ENCODE peak calls at places on chromosomes 1 and 21, in six cellular contexts. W is CD8-positive, alpha-beta T cell; D is left ventricle myocardium inferior; E is thoracic aorta; Q is body of pancreas; O is ovary. J is an unnamed sample. For H3K4me1, the result is how much of the 10 kb centered on the place peaks cover.

GRCh38 chr1:67711150-67711849 is 26.3 kb downstream of the GADD45A start:
- DNase-seq in W (no peak), D (no peak), E (no peak), Q (no peak), O (no peak), J (no peak)

GRCh38 chr1:231964241-231964640 is 337.7 kb downstream of the DISC1 start:
- DNase-seq in W (no peak), D (no peak), E (no peak), Q (no peak), O (no peak), J (no peak)

GRCh38 chr1:96721053-96721381 is 567 bp upstream of the PTBP2 start:
- DNase-seq in W (no peak), D (no peak), E (no peak), Q (no peak), O (no peak), J (no peak)

GRCh38 chr1:26897351-26897750 is 2.9 kb downstream of the GPATCH3 start:
- DNase-seq in W (no peak), D (no peak), E (no peak), Q (no peak), O (no peak), J (no peak)

GRCh38 chr1:110508038-110508437 is 10.9 kb downstream of the KCNA10 start:
- DNase-seq in W (no peak), D (peak), E (no peak), Q (peak), O (no peak), J (peak)

GRCh38 chr1:83741348-83741747 is 257.6 kb downstream of the TTLL7 start:
- DNase-seq in W (no peak), D (no peak), E (no peak), Q (no peak), O (no peak), J (no peak)

GRCh38 chr1:65958561-65959350 is 166.1 kb downstream of the PDE4B start:
- DNase-seq in W (no peak), D (no peak), E (no peak), Q (peak), O (no peak), J (no peak)

GRCh38 chr1:229980009-229980408 is 87.0 kb upstream of the GALNT2 start:
- DNase-seq in W (no peak), D (no peak), E (no peak), Q (no peak), O (no peak), J (no peak)

GRCh38 chr1:55353709-55354620 is 138.8 kb upstream of the USP24 start:
- DNase-seq in W (no peak), D (peak), E (no peak), Q (no peak), O (no peak), J (no peak)

GRCh38 chr1:78048446-78048845 is 2.7 kb downstream of the GIPC2 start:
- DNase-seq in W (no peak), D (no peak), E (no peak), Q (no peak), O (no peak), J (no peak)

GRCh38 chr1:219549215-219549614 is 63.7 kb downstream of the ZC3H11B start:
- DNase-seq in W (no peak), D (no peak), E (no peak), Q (no peak), O (no peak), J (no peak)

GRCh38 chr1:66623812-66624211 is 89.9 kb downstream of the SGIP1 start:
- DNase-seq in W (no peak), D (no peak), E (no peak), Q (no peak), O (no peak), J (no peak)

GRCh38 chr1:218585565-218586184 is 240.5 kb downstream of the TGFB2 start:
- DNase-seq in W (no peak), D (no peak), E (no peak), Q (no peak), O (no peak), J (no peak)

GRCh38 chr21:37227071-37228002 is 39.8 kb downstream of the VPS26C start:
- DNase-seq in W (no peak), D (no peak), E (no peak), Q (no peak), O (no peak), J (no peak)

GRCh38 chr1:22018583-22019559 is 17.4 kb downstream of the CELA3A start:
- DNase-seq in W (no peak), D (no peak), E (no peak), Q (peak), O (no peak), J (peak)

GRCh38 chr1:211731456-211732275 is 56.2 kb upstream of the NEK2 start:
- DNase-seq in W (no peak), D (no peak), E (no peak), Q (no peak), O (no peak), J (no peak)

GRCh38 chr1:100657876-100658715 is 61.4 kb upstream of the VCAM1 start:
- DNase-seq in W (no peak), D (no peak), E (no peak), Q (no peak), O (no peak), J (no peak)

GRCh38 chr1:27760411-27760810 is 12.6 kb upstream of the STX12 start:
- DNase-seq in W (no peak), D (no peak), E (no peak), Q (no peak), O (no peak), J (no peak)

GRCh38 chr21:42665484-42665883 is 12.1 kb downstream of the PDE9A start:
- DNase-seq in W (no peak), D (no peak), E (no peak), Q (no peak), O (no peak), J (no peak)

DNA sequence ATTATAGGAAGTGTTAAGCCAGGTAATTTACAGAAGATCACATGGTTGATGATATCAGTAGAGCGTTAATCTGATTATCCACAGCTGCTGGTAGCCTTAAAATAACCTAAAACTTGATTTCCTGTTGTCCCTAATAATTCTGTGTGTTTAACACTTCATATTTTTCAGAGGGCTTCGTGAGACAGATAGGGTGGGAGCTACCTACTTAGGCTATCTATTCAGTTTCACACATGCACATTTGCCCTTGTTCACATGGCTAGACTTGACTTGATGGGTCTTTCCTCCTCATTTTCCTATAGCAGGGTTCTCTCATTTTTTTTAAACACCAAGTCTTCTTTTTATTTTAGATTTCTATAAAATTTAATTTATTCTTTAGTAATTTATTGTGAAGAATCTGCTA is 11.0 kb downstream of the BACH1 start:
- DNase-seq in W (no peak), D (no peak), E (no peak), Q (no peak), O (no peak), J (no peak)
- H3K4me1 ChIP-seq in W (under half), D (half or more), E (under half), Q (under half), O (under half), J (under half)

DNA sequence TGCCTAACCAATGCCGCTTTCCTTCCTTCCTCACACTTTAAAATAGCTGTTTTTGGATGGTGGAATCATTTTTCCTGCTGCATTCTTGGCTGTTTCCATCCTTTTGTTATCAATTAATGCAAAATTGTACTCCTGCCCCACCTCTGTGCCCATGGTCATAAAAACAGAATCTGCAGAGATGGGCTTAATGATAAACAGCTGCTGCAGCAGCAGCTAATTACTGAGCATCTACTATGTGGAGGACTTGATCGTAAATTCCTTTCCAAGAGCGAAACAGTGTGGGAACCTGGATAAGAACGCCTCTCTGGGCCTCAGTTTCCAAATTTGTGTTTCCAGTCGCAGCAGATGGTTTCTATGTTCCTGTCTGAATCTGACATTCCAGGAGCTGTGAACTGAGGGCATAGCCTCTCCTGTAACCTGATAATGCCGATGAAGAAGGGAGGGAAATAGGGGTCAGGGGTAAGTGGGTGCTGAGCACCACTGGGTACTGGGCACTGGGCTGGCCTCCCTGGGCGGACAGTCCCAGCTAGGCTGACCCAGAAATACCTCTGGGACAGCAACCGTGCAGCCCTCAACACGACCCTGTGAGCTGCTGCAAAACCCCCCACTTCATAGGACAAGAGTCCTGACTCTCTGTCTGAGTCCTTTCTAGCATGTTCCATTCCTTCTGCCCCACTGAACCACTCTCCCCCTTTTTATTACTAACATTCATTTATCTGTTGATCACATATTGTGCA is 121.7 kb downstream of the DMRTB1 start:
- DNase-seq in W (no peak), D (no peak), E (no peak), Q (no peak), O (no peak), J (no peak)
- H3K27ac ChIP-seq in W (no peak), D (no peak), E (no peak), Q (no peak), O (no peak), J (no peak)

GRCh38 chr1:29183287-29183686 is 1.6 kb upstream of the SRSF4 start:
- DNase-seq in W (no peak), D (no peak), E (no peak), Q (no peak), O (no peak), J (no peak)

GRCh38 chr1:29177022-29177705 is 4.5 kb downstream of the SRSF4 start:
- DNase-seq in W (no peak), D (no peak), E (no peak), Q (no peak), O (no peak), J (peak)

GRCh38 chr1:29179641-29180184 is 2.0 kb downstream of the SRSF4 start:
- DNase-seq in W (no peak), D (no peak), E (no peak), Q (no peak), O (no peak), J (no peak)

GRCh38 chr1:29180497-29181412 is 945 bp downstream of the SRSF4 start:
- DNase-seq in W (no peak), D (no peak), E (no peak), Q (no peak), O (no peak), J (no peak)

GRCh38 chr1:29181413-29182225 is at the start of gene SRSF4:
- DNase-seq in W (peak), D (peak), E (peak), Q (peak), O (peak), J (peak)
- TF ChIP-seq CTCF in W (peak), D (peak), E (peak), Q (peak), O (peak), J (peak)

GRCh38 chr21:40901690-40902089 is 54.7 kb upstream of the DSCAM start:
- DNase-seq in W (no peak), D (peak), E (no peak), Q (peak), O (no peak), J (peak)
- H3K4me1 ChIP-seq in W (under half), D (under half), E (under half), Q (under half), O (under half), J (under half)

GRCh38 chr1:25615563-25616079 is 970 bp upstream of the MAN1C1 start:
- DNase-seq in W (no peak), D (no peak), E (no peak), Q (no peak), O (no peak), J (no peak)
- H3K27ac ChIP-seq in W (peak), D (peak), E (peak), Q (peak), O (peak), J (peak)

DNA sequence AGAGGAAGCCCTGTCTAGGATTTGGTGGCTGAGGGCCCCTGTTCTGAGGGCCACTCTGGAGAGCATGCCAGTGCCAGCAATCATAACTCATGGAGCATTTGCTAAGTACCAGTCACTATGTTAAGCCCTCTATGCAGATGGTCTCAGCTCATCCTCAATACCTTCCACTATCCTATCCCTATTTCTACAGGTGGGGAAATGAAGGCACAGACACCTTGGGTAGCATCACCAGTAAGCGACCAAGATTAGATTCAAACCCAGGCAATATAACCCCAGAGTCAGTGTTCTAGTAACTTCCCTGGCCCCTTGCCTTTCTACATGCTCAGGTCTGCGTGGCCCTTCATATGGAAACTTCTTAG is 7.9 kb upstream of the NBPF1 start:
- DNase-seq in W (no peak), D (no peak), E (no peak), Q (no peak), O (no peak), J (no peak)
- TF ChIP-seq CTCF in W (no peak), D (no peak), E (no peak), Q (no peak), O (no peak), J (peak)

DNA sequence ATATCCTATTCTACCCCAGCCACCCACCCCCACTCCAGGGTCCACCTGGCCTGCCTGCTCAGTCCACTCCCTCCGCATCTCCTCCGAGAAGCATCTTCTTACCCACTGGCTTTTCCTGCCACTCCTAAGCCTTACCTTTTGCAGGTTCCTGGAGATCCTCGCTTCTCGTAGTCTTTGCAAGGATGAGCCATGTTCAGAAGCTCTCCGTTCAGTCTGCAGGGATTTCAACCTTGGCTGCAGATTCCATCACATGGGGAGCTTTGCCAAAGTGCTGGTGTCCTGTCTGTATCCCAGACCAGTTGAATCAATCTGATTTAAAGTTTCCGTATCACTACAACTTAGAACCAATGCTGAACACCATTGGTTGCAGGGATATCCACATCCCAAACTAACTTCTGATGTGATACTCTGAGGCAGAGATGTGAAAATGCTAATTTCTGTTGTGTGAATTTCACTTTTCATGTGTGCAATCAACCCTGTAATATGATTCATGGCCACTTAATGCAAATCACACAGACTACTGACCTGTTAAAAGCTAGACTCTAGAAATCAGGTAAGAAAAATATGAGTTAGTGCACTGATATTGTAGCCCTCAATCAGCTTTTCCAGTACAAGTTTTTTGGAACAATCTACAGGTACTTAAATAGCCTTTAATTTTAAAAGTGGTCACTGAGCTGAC is 61.9 kb downstream of the CAPN2 start:
- DNase-seq in W (no peak), D (no peak), E (no peak), Q (no peak), O (no peak), J (no peak)
- H3K4me1 ChIP-seq in W (under half), D (half or more), E (under half), Q (under half), O (under half), J (under half)